ENCODE peak calls at places on chromosomes 3 and 15, in four cellular contexts. One of them, this sample, is unnamed.

GRCh38 chr15:60423540-60423939 is 25.8 kb upstream of the ANXA2 start:
- DNase-seq in left lung: no peak
- DNase-seq in uterus: no peak
- DNase-seq in psoas muscle: no peak
- DNase-seq in this sample: no peak

GRCh38 chr3:78846688-78847087 is 921.1 kb downstream of the ROBO1 start:
- DNase-seq in psoas muscle: no peak
- DNase-seq in uterus: no peak
- DNase-seq in left lung: no peak
- DNase-seq in this sample: no peak

GRCh38 chr3:57030711-57031110 is 29.8 kb upstream of the SPATA12 start:
- DNase-seq in left lung: no peak
- DNase-seq in uterus: no peak
- DNase-seq in psoas muscle: no peak
- DNase-seq in this sample: no peak

GRCh38 chr3:7166460-7166859 is 305.5 kb downstream of the GRM7 start:
- DNase-seq in psoas muscle: no peak
- DNase-seq in uterus: no peak
- DNase-seq in left lung: no peak
- DNase-seq in this sample: no peak

GRCh38 chr3:73839032-73839431 is 214.3 kb upstream of the PDZRN3 start:
- DNase-seq in psoas muscle: no peak
- DNase-seq in uterus: no peak
- DNase-seq in left lung: no peak
- DNase-seq in this sample: no peak

GRCh38 chr15:64045774-64046346 is 425 bp downstream of the DAPK2 start:
- DNase-seq in psoas muscle: peak; percentile 62
- DNase-seq in uterus: no peak
- DNase-seq in left lung: no peak
- DNase-seq in this sample: no peak

GRCh38 chr3:132749786-132750185 is 27.6 kb upstream of the NPHP3 start:
- DNase-seq in psoas muscle: no peak
- DNase-seq in uterus: no peak
- DNase-seq in left lung: no peak
- DNase-seq in this sample: no peak

GRCh38 chr3:127151992-127152391 is 40.9 kb upstream of the PRR23E start:
- DNase-seq in psoas muscle: no peak
- DNase-seq in uterus: no peak
- DNase-seq in left lung: no peak
- DNase-seq in this sample: no peak

GRCh38 chr3:141959921-141960554 is 83.6 kb downstream of the ATP1B3 start:
- DNase-seq in left lung: no peak
- DNase-seq in psoas muscle: no peak
- DNase-seq in uterus: no peak
- DNase-seq in this sample: no peak

GRCh38 chr3:158783051-158783450 is 18.8 kb upstream of the MFSD1 start:
- DNase-seq in uterus: no peak
- DNase-seq in left lung: no peak
- DNase-seq in psoas muscle: no peak
- DNase-seq in this sample: no peak

GRCh38 chr3:171374260-171374659 is 85.9 kb downstream of the TNIK start:
- DNase-seq in left lung: no peak
- DNase-seq in uterus: no peak
- DNase-seq in psoas muscle: no peak
- DNase-seq in this sample: no peak

GRCh38 chr3:113274425-113274824 is 63.1 kb downstream of the BOC start:
- DNase-seq in psoas muscle: no peak
- DNase-seq in uterus: peak; percentile 23
- DNase-seq in left lung: no peak
- DNase-seq in this sample: no peak

GRCh38 chr3:159814161-159814560 is 174.5 kb upstream of the IL12A start:
- DNase-seq in psoas muscle: no peak
- DNase-seq in left lung: no peak
- DNase-seq in uterus: no peak
- DNase-seq in this sample: no peak

GRCh38 chr15:92391640-92392039 is 2.0 kb upstream of the ST8SIA2 start:
- DNase-seq in psoas muscle: no peak
- DNase-seq in uterus: no peak
- DNase-seq in left lung: no peak
- DNase-seq in this sample: no peak

GRCh38 chr3:61866143-61866542 is 304.8 kb downstream of the PTPRG start:
- DNase-seq in psoas muscle: no peak
- DNase-seq in uterus: no peak
- DNase-seq in left lung: no peak
- DNase-seq in this sample: no peak

GRCh38 chr3:30770387-30770786 is 124.1 kb downstream of the GADL1 start:
- DNase-seq in psoas muscle: peak; percentile 69
- DNase-seq in uterus: peak; percentile 25
- DNase-seq in left lung: no peak
- DNase-seq in this sample: no peak

GRCh38 chr3:60622349-60622748 is 628.9 kb downstream of the FHIT start:
- DNase-seq in psoas muscle: no peak
- DNase-seq in left lung: no peak
- DNase-seq in uterus: no peak
- DNase-seq in this sample: no peak

GRCh38 chr3:13865106-13865505 is 14.8 kb downstream of the WNT7A start:
- DNase-seq in psoas muscle: no peak
- DNase-seq in uterus: no peak
- DNase-seq in left lung: no peak
- DNase-seq in this sample: peak; percentile 38

GRCh38 chr15:57680021-57680420 is 26.5 kb upstream of the POLR2M start:
- DNase-seq in uterus: no peak
- DNase-seq in left lung: no peak
- DNase-seq in psoas muscle: no peak
- DNase-seq in this sample: peak; percentile 51

GRCh38 chr3:31704651-31705179 is 172.0 kb downstream of the STT3B start:
- DNase-seq in psoas muscle: peak; percentile 69
- DNase-seq in uterus: no peak
- DNase-seq in left lung: peak; percentile 83
- DNase-seq in this sample: peak; percentile 68

GRCh38 chr3:187852842-187853727 is 107.8 kb upstream of the BCL6 start:
- DNase-seq in psoas muscle: no peak
- DNase-seq in left lung: no peak
- DNase-seq in uterus: no peak
- DNase-seq in this sample: no peak

GRCh38 chr15:75982468-75982867 is 29.8 kb downstream of the NRG4 start:
- DNase-seq in left lung: no peak
- DNase-seq in uterus: no peak
- DNase-seq in psoas muscle: no peak
- DNase-seq in this sample: no peak

GRCh38 chr15:35308802-35309201 is 223.7 kb upstream of the NANOGP8 start:
- DNase-seq in uterus: peak; percentile 28
- DNase-seq in left lung: no peak
- DNase-seq in psoas muscle: no peak
- DNase-seq in this sample: peak; percentile 46

GRCh38 chr3:185308126-185308754 is 54.4 kb upstream of the EHHADH start:
- DNase-seq in uterus: no peak
- DNase-seq in psoas muscle: no peak
- DNase-seq in left lung: no peak
- DNase-seq in this sample: no peak

GRCh38 chr3:85662462-85662861 is 703.7 kb downstream of the CADM2 start:
- DNase-seq in psoas muscle: no peak
- DNase-seq in left lung: no peak
- DNase-seq in uterus: no peak
- DNase-seq in this sample: no peak

GRCh38 chr3:196563721-196564225 is 4.6 kb downstream of the WDR53 start:
- DNase-seq in left lung: no peak
- DNase-seq in psoas muscle: no peak
- DNase-seq in uterus: no peak
- DNase-seq in this sample: no peak

GRCh38 chr3:11592460-11593298 is 51.0 kb downstream of the VGLL4 start:
- DNase-seq in left lung: no peak
- DNase-seq in uterus: peak; percentile 43
- DNase-seq in psoas muscle: no peak
- DNase-seq in this sample: no peak

GRCh38 chr15:34799149-34799824 is 3.9 kb upstream of the ACTC1 start:
- DNase-seq in psoas muscle: peak; percentile 68
- DNase-seq in left lung: peak; percentile 71
- DNase-seq in uterus: no peak
- DNase-seq in this sample: peak; percentile 87

GRCh38 chr3:8557298-8557697 is 55.7 kb downstream of the LMCD1 start:
- DNase-seq in left lung: no peak
- DNase-seq in uterus: peak; percentile 74
- DNase-seq in psoas muscle: no peak
- DNase-seq in this sample: no peak

GRCh38 chr3:81299486-81299885 is 462.0 kb downstream of the GBE1 start:
- DNase-seq in uterus: no peak
- DNase-seq in psoas muscle: no peak
- DNase-seq in left lung: no peak
- DNase-seq in this sample: no peak

GRCh38 chr3:111989061-111989678 is 9.6 kb upstream of the TAGLN3 start:
- DNase-seq in psoas muscle: no peak
- DNase-seq in uterus: no peak
- DNase-seq in left lung: no peak
- DNase-seq in this sample: no peak

GRCh38 chr3:189908646-189909045 is 212.1 kb downstream of the P3H2 start:
- DNase-seq in psoas muscle: no peak
- DNase-seq in left lung: no peak
- DNase-seq in uterus: no peak
- DNase-seq in this sample: no peak
- H3K27ac ChIP-seq in psoas muscle: no peak overlapping the region
- H3K27ac ChIP-seq in left lung: no peak overlapping the region
- H3K27ac ChIP-seq in uterus: no peak overlapping the region
- H3K27ac ChIP-seq in this sample: no peak overlapping the region

GRCh38 chr3:65955792-65956477 is 82.8 kb downstream of the MAGI1 start:
- DNase-seq in psoas muscle: no peak
- DNase-seq in uterus: no peak
- DNase-seq in left lung: no peak
- DNase-seq in this sample: no peak

GRCh38 chr3:65952842-65953241 is 85.9 kb downstream of the MAGI1 start:
- DNase-seq in uterus: no peak
- DNase-seq in psoas muscle: no peak
- DNase-seq in left lung: no peak
- DNase-seq in this sample: no peak

GRCh38 chr3:65951836-65952505 is 86.7 kb downstream of the MAGI1 start:
- DNase-seq in uterus: no peak
- DNase-seq in psoas muscle: no peak
- DNase-seq in left lung: no peak
- DNase-seq in this sample: no peak

GRCh38 chr3:65953301-65953812 is 85.4 kb downstream of the MAGI1 start:
- DNase-seq in psoas muscle: no peak
- DNase-seq in uterus: no peak
- DNase-seq in left lung: peak; percentile 79
- DNase-seq in this sample: no peak

DNA sequence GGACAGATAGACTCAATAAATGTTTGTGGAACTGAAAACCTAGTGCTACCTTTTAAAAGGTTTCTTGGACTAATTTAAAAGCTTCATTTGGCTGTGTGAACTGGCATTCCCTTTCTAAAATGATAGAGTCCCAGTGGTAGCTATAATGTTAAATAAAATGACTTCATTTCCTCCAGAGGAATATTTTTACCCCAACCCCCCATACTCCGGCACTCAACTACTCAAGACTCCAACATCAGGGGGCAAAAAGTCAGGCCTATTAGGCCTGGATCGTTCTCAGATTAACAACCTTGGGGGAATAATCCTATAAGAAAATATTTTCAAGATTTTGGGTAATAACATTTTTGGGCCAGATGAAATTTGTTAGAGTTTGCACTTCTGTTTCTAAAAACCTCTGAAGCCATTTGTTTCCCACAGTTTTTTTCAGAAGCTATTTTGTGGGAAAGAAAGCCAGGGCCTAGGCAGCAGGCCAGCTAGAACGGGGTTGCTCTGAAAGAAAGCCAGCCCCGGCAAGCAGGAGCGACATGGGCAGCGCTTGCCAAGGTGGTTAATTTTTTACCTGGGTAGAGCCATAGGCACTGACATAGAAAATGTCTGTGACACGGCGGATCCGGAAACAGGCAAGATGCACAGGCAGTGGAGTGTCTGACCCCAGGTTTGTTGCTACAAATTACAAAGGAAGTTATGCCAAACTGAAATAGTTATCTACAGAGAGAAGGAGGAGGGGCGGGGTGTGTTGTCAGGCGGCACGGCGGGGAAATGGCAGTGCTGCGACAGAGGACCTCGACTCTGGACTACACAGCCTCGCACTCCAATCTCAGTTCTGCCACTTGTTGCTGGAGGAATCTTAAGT is 84.6 kb downstream of the MAGI1 start:
- DNase-seq in left lung: peak; percentile 54
- DNase-seq in psoas muscle: no peak
- DNase-seq in uterus: no peak
- DNase-seq in this sample: no peak
- H3K4me1 ChIP-seq in left lung: peaks cover 18% of the 10 kb centered on the region
- H3K4me1 ChIP-seq in psoas muscle: peaks cover 22% of the 10 kb centered on the region
- H3K4me1 ChIP-seq in uterus: no peaks in the 10 kb centered on the region
- H3K4me1 ChIP-seq in this sample: peaks cover 13% of the 10 kb centered on the region

GRCh38 chr15:65903296-65904073 is 34.2 kb downstream of the RAB11A start:
- DNase-seq in left lung: no peak
- DNase-seq in psoas muscle: no peak
- DNase-seq in uterus: no peak
- DNase-seq in this sample: no peak
- H3K27ac ChIP-seq in left lung: peak overlapping the region; percentile 64
- H3K27ac ChIP-seq in psoas muscle: no peak overlapping the region
- H3K27ac ChIP-seq in uterus: no peak overlapping the region
- H3K27ac ChIP-seq in this sample: no peak overlapping the region

GRCh38 chr3:25787689-25788088 is 2.2 kb upstream of the OXSM start:
- DNase-seq in uterus: no peak
- DNase-seq in left lung: no peak
- DNase-seq in psoas muscle: no peak
- DNase-seq in this sample: no peak
- H3K4me1 ChIP-seq in uterus: no peaks in the 10 kb centered on the region
- H3K4me1 ChIP-seq in left lung: peaks cover 14% of the 10 kb centered on the region
- H3K4me1 ChIP-seq in psoas muscle: peaks cover 24% of the 10 kb centered on the region
- H3K4me1 ChIP-seq in this sample: no peaks in the 10 kb centered on the region

DNA sequence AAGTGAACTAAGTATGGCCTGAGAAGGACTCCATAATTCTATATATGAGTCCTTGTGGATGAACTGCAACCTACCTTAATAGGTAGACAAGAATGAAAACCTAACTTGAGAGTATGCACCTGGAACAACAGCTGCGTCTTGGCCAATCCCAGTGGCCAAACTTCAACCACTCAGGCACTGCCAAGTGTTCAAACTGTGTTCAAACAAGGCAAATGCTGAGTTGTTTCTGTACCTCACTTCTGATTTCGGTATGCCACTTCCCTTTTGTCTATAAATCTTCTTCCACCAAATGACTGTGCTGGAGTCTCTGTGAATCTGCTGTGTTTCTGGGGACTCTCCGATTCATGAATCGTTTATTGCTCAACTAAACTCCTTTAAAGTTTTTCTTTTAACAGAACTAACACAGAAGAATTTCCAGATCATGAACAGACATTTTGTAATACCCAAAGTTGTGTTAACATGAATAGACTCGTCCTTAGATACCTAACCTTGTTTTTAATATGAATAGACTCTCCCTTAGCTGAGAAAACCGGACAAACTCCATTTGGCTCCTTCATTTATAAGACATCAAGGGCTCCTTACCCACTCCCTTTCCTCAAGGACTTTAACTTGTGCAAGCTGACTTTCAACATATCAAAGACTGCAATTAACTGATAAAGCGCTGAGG is 4.1 kb downstream of the ZNF717 start:
- DNase-seq in left lung: no peak
- DNase-seq in psoas muscle: no peak
- DNase-seq in uterus: no peak
- DNase-seq in this sample: no peak
- H3K27ac ChIP-seq in left lung: no peak overlapping the region
- H3K27ac ChIP-seq in psoas muscle: no peak overlapping the region
- H3K27ac ChIP-seq in uterus: no peak overlapping the region
- H3K27ac ChIP-seq in this sample: no peak overlapping the region

This sample was measured in aorta.